ENCODE peak calls at places on chromosomes 5 and 9, in nine cellular contexts. One of them, this sample, is unnamed.

GRCh38 chr5:122163151-122164069 is 34.1 kb downstream of the ZNF474 start:
- DNase-seq in GM12878: no peak
- DNase-seq in HepG2: no peak
- DNase-seq in transverse colon: no peak
- DNase-seq in H1: no peak
- DNase-seq in sigmoid colon: no peak
- DNase-seq in suprapubic skin: no peak
- DNase-seq in upper lobe of left lung: no peak
- DNase-seq in K562: no peak
- DNase-seq in this sample: no peak

GRCh38 chr9:34985311-34985899 is 4.1 kb upstream of the DNAJB5 start:
- DNase-seq in suprapubic skin: no peak
- DNase-seq in K562: peak
- DNase-seq in H1: peak
- DNase-seq in GM12878: no peak
- DNase-seq in HepG2: peak
- DNase-seq in sigmoid colon: no peak
- DNase-seq in transverse colon: peak
- DNase-seq in upper lobe of left lung: no peak
- DNase-seq in this sample: peak

GRCh38 chr9:22211588-22212360 is 202.7 kb upstream of the CDKN2B start:
- DNase-seq in transverse colon: no peak
- DNase-seq in H1: no peak
- DNase-seq in upper lobe of left lung: no peak
- DNase-seq in K562: no peak
- DNase-seq in HepG2: peak
- DNase-seq in GM12878: no peak
- DNase-seq in sigmoid colon: no peak
- DNase-seq in suprapubic skin: no peak
- DNase-seq in this sample: no peak

GRCh38 chr9:125991886-125992529 is 244.8 kb downstream of the PBX3 start:
- DNase-seq in sigmoid colon: peak
- DNase-seq in GM12878: no peak
- DNase-seq in transverse colon: no peak
- DNase-seq in upper lobe of left lung: no peak
- DNase-seq in HepG2: no peak
- DNase-seq in suprapubic skin: no peak
- DNase-seq in H1: no peak
- DNase-seq in K562: no peak
- DNase-seq in this sample: no peak

GRCh38 chr5:94433393-94434149 is 184.8 kb downstream of the KIAA0825 start:
- DNase-seq in H1: no peak
- DNase-seq in GM12878: no peak
- DNase-seq in transverse colon: no peak
- DNase-seq in suprapubic skin: no peak
- DNase-seq in HepG2: peak
- DNase-seq in upper lobe of left lung: no peak
- DNase-seq in K562: no peak
- DNase-seq in sigmoid colon: peak
- DNase-seq in this sample: peak

GRCh38 chr9:106632621-106633020 is 230.3 kb upstream of the ZNF462 start:
- DNase-seq in H1: no peak
- DNase-seq in transverse colon: no peak
- DNase-seq in GM12878: no peak
- DNase-seq in suprapubic skin: no peak
- DNase-seq in upper lobe of left lung: no peak
- DNase-seq in HepG2: no peak
- DNase-seq in K562: no peak
- DNase-seq in sigmoid colon: no peak
- DNase-seq in this sample: no peak

GRCh38 chr9:126379661-126380365 is 53.2 kb downstream of the MVB12B start:
- DNase-seq in suprapubic skin: no peak
- DNase-seq in sigmoid colon: no peak
- DNase-seq in transverse colon: peak
- DNase-seq in HepG2: no peak
- DNase-seq in H1: no peak
- DNase-seq in upper lobe of left lung: no peak
- DNase-seq in GM12878: no peak
- DNase-seq in K562: no peak
- DNase-seq in this sample: no peak

GRCh38 chr5:131521252-131521651 is 113.8 kb downstream of the RAPGEF6 start:
- DNase-seq in transverse colon: no peak
- DNase-seq in H1: no peak
- DNase-seq in K562: no peak
- DNase-seq in sigmoid colon: no peak
- DNase-seq in HepG2: no peak
- DNase-seq in suprapubic skin: no peak
- DNase-seq in upper lobe of left lung: no peak
- DNase-seq in GM12878: no peak
- DNase-seq in this sample: no peak

GRCh38 chr9:79975471-79976316 is 403.9 kb downstream of the TLE4 start:
- DNase-seq in sigmoid colon: no peak
- DNase-seq in GM12878: no peak
- DNase-seq in upper lobe of left lung: peak
- DNase-seq in K562: no peak
- DNase-seq in HepG2: no peak
- DNase-seq in transverse colon: no peak
- DNase-seq in H1: no peak
- DNase-seq in suprapubic skin: no peak
- DNase-seq in this sample: no peak

GRCh38 chr5:32711693-32712462 is 757 bp downstream of the NPR3 start:
- DNase-seq in H1: peak
- DNase-seq in transverse colon: no peak
- DNase-seq in upper lobe of left lung: peak
- DNase-seq in GM12878: no peak
- DNase-seq in K562: no peak
- DNase-seq in sigmoid colon: peak
- DNase-seq in HepG2: no peak
- DNase-seq in suprapubic skin: no peak
- DNase-seq in this sample: no peak

GRCh38 chr9:129141066-129142041 is 30.1 kb downstream of the PTPA start:
- DNase-seq in suprapubic skin: no peak
- DNase-seq in sigmoid colon: peak
- DNase-seq in transverse colon: peak
- DNase-seq in K562: peak
- DNase-seq in GM12878: peak
- DNase-seq in HepG2: no peak
- DNase-seq in upper lobe of left lung: peak
- DNase-seq in H1: no peak
- DNase-seq in this sample: peak

GRCh38 chr9:71857159-71857558 is 53.8 kb downstream of the ABHD17B start:
- DNase-seq in GM12878: no peak
- DNase-seq in suprapubic skin: no peak
- DNase-seq in upper lobe of left lung: no peak
- DNase-seq in sigmoid colon: no peak
- DNase-seq in H1: no peak
- DNase-seq in transverse colon: no peak
- DNase-seq in K562: no peak
- DNase-seq in HepG2: no peak
- DNase-seq in this sample: no peak

GRCh38 chr9:71858812-71859211 is 52.2 kb downstream of the ABHD17B start:
- DNase-seq in HepG2: no peak
- DNase-seq in suprapubic skin: no peak
- DNase-seq in K562: no peak
- DNase-seq in H1: no peak
- DNase-seq in upper lobe of left lung: no peak
- DNase-seq in sigmoid colon: no peak
- DNase-seq in GM12878: peak
- DNase-seq in transverse colon: no peak
- DNase-seq in this sample: no peak

GRCh38 chr9:71859939-71860338 is 51.1 kb downstream of the ABHD17B start:
- DNase-seq in H1: no peak
- DNase-seq in transverse colon: no peak
- DNase-seq in GM12878: no peak
- DNase-seq in sigmoid colon: no peak
- DNase-seq in K562: no peak
- DNase-seq in HepG2: no peak
- DNase-seq in upper lobe of left lung: no peak
- DNase-seq in suprapubic skin: no peak
- DNase-seq in this sample: no peak

GRCh38 chr9:71861618-71862017 is 49.4 kb downstream of the ABHD17B start:
- DNase-seq in transverse colon: no peak
- DNase-seq in HepG2: no peak
- DNase-seq in suprapubic skin: no peak
- DNase-seq in H1: no peak
- DNase-seq in K562: no peak
- DNase-seq in GM12878: no peak
- DNase-seq in sigmoid colon: no peak
- DNase-seq in upper lobe of left lung: no peak
- DNase-seq in this sample: no peak

GRCh38 chr9:71858102-71858798 is 52.7 kb downstream of the ABHD17B start:
- DNase-seq in K562: no peak
- DNase-seq in transverse colon: no peak
- DNase-seq in sigmoid colon: no peak
- DNase-seq in suprapubic skin: no peak
- DNase-seq in upper lobe of left lung: no peak
- DNase-seq in H1: no peak
- DNase-seq in HepG2: no peak
- DNase-seq in GM12878: no peak
- DNase-seq in this sample: no peak
- TF ChIP-seq EP300 in K562: no peak
- TF ChIP-seq EP300 in transverse colon: no peak
- TF ChIP-seq EP300 in sigmoid colon: no peak
- TF ChIP-seq EP300 in suprapubic skin: no peak
- TF ChIP-seq EP300 in upper lobe of left lung: no peak
- TF ChIP-seq EP300 in H1: no peak
- TF ChIP-seq EP300 in HepG2: no peak
- TF ChIP-seq EP300 in GM12878: no peak
- TF ChIP-seq EP300 in this sample: no peak

GRCh38 chr5:149166591-149167100 is 25.4 kb downstream of the ABLIM3 start:
- DNase-seq in sigmoid colon: no peak
- DNase-seq in GM12878: no peak
- DNase-seq in upper lobe of left lung: no peak
- DNase-seq in K562: no peak
- DNase-seq in suprapubic skin: no peak
- DNase-seq in H1: no peak
- DNase-seq in HepG2: no peak
- DNase-seq in transverse colon: no peak
- DNase-seq in this sample: no peak

GRCh38 chr5:149161026-149161687 is 19.9 kb downstream of the ABLIM3 start:
- DNase-seq in sigmoid colon: no peak
- DNase-seq in upper lobe of left lung: no peak
- DNase-seq in transverse colon: no peak
- DNase-seq in GM12878: no peak
- DNase-seq in HepG2: peak
- DNase-seq in K562: no peak
- DNase-seq in H1: no peak
- DNase-seq in suprapubic skin: no peak
- DNase-seq in this sample: no peak

GRCh38 chr5:149166128-149166527 is 24.8 kb downstream of the ABLIM3 start:
- DNase-seq in upper lobe of left lung: no peak
- DNase-seq in transverse colon: no peak
- DNase-seq in H1: no peak
- DNase-seq in HepG2: no peak
- DNase-seq in sigmoid colon: no peak
- DNase-seq in K562: no peak
- DNase-seq in suprapubic skin: no peak
- DNase-seq in GM12878: no peak
- DNase-seq in this sample: no peak

GRCh38 chr5:149160291-149160787 is 19.0 kb downstream of the ABLIM3 start:
- DNase-seq in suprapubic skin: no peak
- DNase-seq in upper lobe of left lung: no peak
- DNase-seq in transverse colon: no peak
- DNase-seq in GM12878: no peak
- DNase-seq in H1: no peak
- DNase-seq in sigmoid colon: no peak
- DNase-seq in K562: no peak
- DNase-seq in HepG2: no peak
- DNase-seq in this sample: no peak

DNA sequence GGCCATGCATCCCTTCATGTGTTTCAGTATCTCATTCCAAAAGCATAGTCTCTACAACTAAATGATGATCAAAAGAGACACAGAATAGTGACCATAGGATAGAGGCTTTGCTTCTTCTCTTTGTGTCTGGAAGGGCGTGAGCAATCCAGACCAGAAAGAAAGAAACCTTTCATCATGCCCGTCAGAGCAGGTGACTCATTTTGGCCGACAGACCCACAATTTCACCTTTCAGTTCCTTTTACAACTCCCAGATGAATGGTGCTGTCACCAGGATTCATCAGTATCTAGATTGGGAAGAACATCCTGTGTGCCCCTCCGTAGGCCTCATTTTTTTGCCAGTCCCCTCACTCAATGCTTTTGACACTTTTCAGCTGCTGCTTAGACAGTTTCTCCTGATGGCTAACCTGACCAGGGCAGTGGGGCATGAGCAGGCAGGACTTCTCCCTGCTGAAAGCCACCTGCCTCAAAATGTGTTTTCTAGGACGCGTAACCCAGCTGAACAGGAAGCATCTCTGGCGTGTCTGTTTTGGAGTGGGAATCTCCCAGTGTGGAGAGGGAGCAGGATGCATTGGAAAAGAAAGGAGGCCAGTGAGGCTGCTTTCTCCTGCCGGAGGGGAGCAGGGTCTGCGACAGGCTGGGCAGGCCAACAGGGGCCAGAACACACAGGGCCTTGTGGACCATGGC is 21.2 kb downstream of the ABLIM3 start:
- DNase-seq in sigmoid colon: no peak
- DNase-seq in upper lobe of left lung: no peak
- DNase-seq in GM12878: peak
- DNase-seq in suprapubic skin: no peak
- DNase-seq in H1: no peak
- DNase-seq in transverse colon: no peak
- DNase-seq in HepG2: peak
- DNase-seq in K562: no peak
- DNase-seq in this sample: no peak
- TF ChIP-seq POLR2A in sigmoid colon: no peak
- TF ChIP-seq POLR2A in upper lobe of left lung: no peak
- TF ChIP-seq POLR2A in GM12878: no peak
- TF ChIP-seq POLR2A in suprapubic skin: no peak
- TF ChIP-seq POLR2A in H1: no peak
- TF ChIP-seq POLR2A in transverse colon: no peak
- TF ChIP-seq POLR2A in HepG2: no peak
- TF ChIP-seq POLR2A in K562: no peak
- TF ChIP-seq POLR2A in this sample: no peak

GRCh38 chr9:128006360-128007024 is 25.7 kb upstream of the EEIG1 start:
- DNase-seq in suprapubic skin: no peak
- DNase-seq in HepG2: no peak
- DNase-seq in upper lobe of left lung: no peak
- DNase-seq in GM12878: no peak
- DNase-seq in sigmoid colon: no peak
- DNase-seq in H1: no peak
- DNase-seq in K562: no peak
- DNase-seq in transverse colon: no peak
- DNase-seq in this sample: no peak
- TF ChIP-seq POLR2AphosphoS5 in suprapubic skin: no peak
- TF ChIP-seq POLR2AphosphoS5 in HepG2: no peak
- TF ChIP-seq POLR2AphosphoS5 in upper lobe of left lung: no peak
- TF ChIP-seq POLR2AphosphoS5 in GM12878: no peak
- TF ChIP-seq POLR2AphosphoS5 in sigmoid colon: no peak
- TF ChIP-seq POLR2AphosphoS5 in H1: no peak
- TF ChIP-seq POLR2AphosphoS5 in K562: no peak
- TF ChIP-seq POLR2AphosphoS5 in transverse colon: no peak
- TF ChIP-seq POLR2AphosphoS5 in this sample: peak

DNA sequence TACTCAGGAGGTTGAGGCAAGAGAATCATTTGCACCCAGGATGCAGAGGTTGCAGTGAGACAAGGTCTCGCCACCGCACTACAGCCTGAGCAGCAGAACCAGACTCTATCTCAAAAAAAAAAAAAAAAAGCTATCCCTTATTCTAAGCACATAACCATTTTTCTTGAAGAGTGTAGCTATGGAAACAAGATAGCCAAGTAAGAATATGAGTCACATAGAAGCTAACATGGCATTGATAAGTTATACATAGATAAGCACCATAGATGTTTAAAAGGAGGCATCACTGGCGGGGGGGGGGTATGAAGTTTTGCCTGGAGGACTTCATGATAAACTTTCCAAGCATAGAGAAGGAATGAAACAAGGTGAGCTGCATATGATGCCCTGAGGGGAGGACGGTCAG is 26.0 kb downstream of the CHSY3 start:
- DNase-seq in sigmoid colon: no peak
- DNase-seq in H1: no peak
- DNase-seq in transverse colon: no peak
- DNase-seq in suprapubic skin: no peak
- DNase-seq in upper lobe of left lung: no peak
- DNase-seq in HepG2: no peak
- DNase-seq in GM12878: no peak
- DNase-seq in K562: no peak
- DNase-seq in this sample: no peak
- TF ChIP-seq EP300 in sigmoid colon: no peak
- TF ChIP-seq EP300 in H1: no peak
- TF ChIP-seq EP300 in transverse colon: no peak
- TF ChIP-seq EP300 in suprapubic skin: no peak
- TF ChIP-seq EP300 in upper lobe of left lung: no peak
- TF ChIP-seq EP300 in HepG2: no peak
- TF ChIP-seq EP300 in GM12878: no peak
- TF ChIP-seq EP300 in K562: no peak
- TF ChIP-seq EP300 in this sample: no peak